ENCODE peak calls at places on chromosomes 1 and 21, in four cellular contexts. E is adrenal gland; M is activated gamma-delta T cell treated with anti-CD3 and anti-CD28 coated beads, Interleukin-2, amount 50 U/mL, for 16 hours; Q is DMS 273 treated with DMSO at 0.1 percent for 48 hours. U is an unnamed sample.
A peak's percentile ranks its signal among the peaks of the same experiment; 100 is the strongest.

GRCh38 chr1:58922302-58923089 is 138.6 kb upstream of the JUN start:
- DNase-seq in E (peak; percentile 78), M (no peak), Q (peak; percentile 25), U (peak; percentile 74)

GRCh38 chr1:214234635-214235025 is 46.3 kb upstream of the SMYD2 start:
- DNase-seq in Q (no peak), E (no peak), M (no peak), U (no peak)

GRCh38 chr1:116325922-116326321 is 47.1 kb upstream of the ATP1A1 start:
- DNase-seq in Q (no peak), E (no peak), M (peak; percentile 9), U (no peak)

GRCh38 chr1:8424539-8425116 is 106.7 kb downstream of the SLC45A1 start:
- DNase-seq in E (peak; percentile 44), Q (no peak), M (no peak), U (peak; percentile 73)

GRCh38 chr1:110114784-110115183 is 2.5 kb downstream of the UBL4B start:
- DNase-seq in M (no peak), Q (no peak), E (no peak), U (peak; percentile 61)

GRCh38 chr1:48092401-48092800 is 95.2 kb upstream of the TRABD2B start:
- DNase-seq in E (no peak), M (no peak), Q (no peak), U (no peak)

GRCh38 chr21:44761011-44761729 is 40.5 kb downstream of the UBE2G2 start:
- DNase-seq in M (no peak), Q (no peak), E (no peak), U (no peak)

GRCh38 chr1:7871136-7871535 is 18.3 kb upstream of the UTS2 start:
- DNase-seq in M (no peak), Q (no peak), E (no peak), U (no peak)

GRCh38 chr1:179025125-179025974 is at the start of gene FAM20B:
- DNase-seq in E (peak; percentile 97), Q (peak; percentile 82), M (peak; percentile 89), U (peak; percentile 93)

GRCh38 chr1:28306550-28306949 is 22.3 kb upstream of the MED18 start:
- DNase-seq in M (no peak), E (no peak), Q (no peak), U (no peak)

GRCh38 chr1:33256701-33257387 is 552 bp downstream of the ZNF362 start:
- DNase-seq in Q (peak; percentile 55), M (peak; percentile 12), E (peak; percentile 62), U (peak; percentile 69)

GRCh38 chr1:54538538-54538937 is 9.5 kb upstream of the ACOT11 start:
- DNase-seq in E (no peak), Q (no peak), M (no peak), U (no peak)

GRCh38 chr1:60222492-60223369 is 149.2 kb upstream of the C1orf87 start:
- DNase-seq in E (no peak), Q (peak; percentile 74), M (no peak), U (no peak)

GRCh38 chr1:29520571-29521437 is 284.5 kb downstream of the PTPRU start:
- DNase-seq in Q (peak; percentile 83), E (no peak), M (no peak), U (peak; percentile 2)

GRCh38 chr1:223136086-223136485 is 7.0 kb downstream of the TLR5 start:
- DNase-seq in M (no peak), Q (no peak), E (no peak), U (no peak)

GRCh38 chr1:231808990-231809389 is 182.4 kb downstream of the DISC1 start:
- DNase-seq in Q (peak; percentile 19), E (no peak), M (no peak), U (no peak)

GRCh38 chr1:117587479-117588356 is 18.1 kb upstream of the TENT5C start:
- DNase-seq in Q (no peak), M (no peak), E (no peak), U (no peak)

GRCh38 chr1:54355931-54356679 is 50.1 kb downstream of the SSBP3 start:
- DNase-seq in M (no peak), E (no peak), Q (peak; percentile 85), U (no peak)

GRCh38 chr1:175906370-175906769 is 163.0 kb upstream of the TNR start:
- DNase-seq in E (no peak), Q (no peak), M (no peak), U (no peak)

GRCh38 chr1:34127006-34128000 is 37.7 kb downstream of the CSMD2 start:
- DNase-seq in E (no peak), M (no peak), Q (no peak), U (no peak)

GRCh38 chr1:41726899-41727748 is 191.6 kb downstream of the HIVEP3 start:
- DNase-seq in E (peak; percentile 53), M (no peak), Q (peak; percentile 76), U (peak; percentile 25)

GRCh38 chr1:75554870-75555269 is 56.0 kb downstream of the SLC44A5 start:
- DNase-seq in Q (no peak), E (no peak), M (no peak), U (no peak)

GRCh38 chr1:165763442-165763841 is 5.2 kb downstream of the TMCO1 start:
- DNase-seq in Q (no peak), M (no peak), E (no peak), U (no peak)

GRCh38 chr21:45011911-45012660 is 62.3 kb upstream of the ADARB1 start:
- DNase-seq in Q (no peak), E (peak; percentile 8), M (no peak), U (no peak)

GRCh38 chr1:8274396-8274795 is 43.5 kb upstream of the SLC45A1 start:
- DNase-seq in Q (no peak), M (no peak), E (no peak), U (no peak)

GRCh38 chr1:108962681-108963051 is 618 bp downstream of the CLCC1 start:
- DNase-seq in Q (no peak), M (no peak), E (peak; percentile 39), U (peak; percentile 50)

GRCh38 chr1:116738673-116739370 is 15.4 kb upstream of the CD2 start:
- DNase-seq in M (peak; percentile 62), Q (no peak), E (no peak), U (no peak)

GRCh38 chr1:155037851-155038441 is 4.3 kb downstream of the DCST1 start:
- DNase-seq in Q (no peak), E (no peak), M (no peak), U (no peak)

GRCh38 chr1:85344256-85344694 is 67.8 kb upstream of the BCL10 start:
- DNase-seq in Q (no peak), E (peak; percentile 40), M (no peak), U (peak; percentile 36)

GRCh38 chr1:169250795-169251194 is 116.8 kb downstream of the NME7 start:
- DNase-seq in M (no peak), E (no peak), Q (no peak), U (no peak)

GRCh38 chr1:17829579-17829978 is 74.4 kb downstream of the ACTL8 start:
- DNase-seq in M (no peak), Q (no peak), E (no peak), U (no peak)

GRCh38 chr1:183936791-183937190 is 100.7 kb downstream of the COLGALT2 start:
- DNase-seq in E (no peak), Q (no peak), M (no peak), U (no peak)

GRCh38 chr1:41802532-41803501 is 115.9 kb downstream of the HIVEP3 start:
- DNase-seq in Q (no peak), E (peak; percentile 57), M (peak; percentile 10), U (peak; percentile 80)

GRCh38 chr1:209692745-209693504 is 11.7 kb upstream of the HSD11B1 start:
- DNase-seq in Q (peak; percentile 35), E (peak; percentile 83), M (peak; percentile 42), U (peak; percentile 82)

GRCh38 chr1:173861731-173862145 is 6.1 kb downstream of the GAS5 start:
- DNase-seq in Q (peak; percentile 67), M (no peak), E (no peak), U (no peak)

GRCh38 chr1:153742411-153743142 is 14.7 kb downstream of the INTS3 start:
- DNase-seq in E (peak; percentile 68), Q (no peak), M (no peak), U (no peak)

GRCh38 chr1:36306210-36306901 is at the start of gene SH3D21:
- DNase-seq in M (no peak), Q (no peak), E (peak; percentile 58), U (peak; percentile 68)

U was measured in testis.